ENCODE peak calls at places on chromosomes 1 and 21, in six cellular contexts. K is psoas muscle; O is GM23248; E is stimulated activated naive CD8-positive, alpha-beta T cell treated with anti-CD3 and anti-CD28 coated beads, Interleukin-15, Interleukin-2, amounts not matched to agents 100 U/mL and 50 U/mL, for 24 hours; W is EL; C is effector memory CD8-positive, alpha-beta T cell. B is an unnamed sample.

GRCh38 chr1:150763018-150763417 is 2.6 kb downstream of the CTSS start:
- DNase-seq in E (no peak), W (no peak), C (no peak), O (no peak), K (no peak), B (no peak)

GRCh38 chr21:32578107-32578691 is 7.1 kb downstream of the TCP10L start:
- DNase-seq in O (peak; percentile 31), E (peak; percentile 28), K (no peak), C (no peak), W (peak; percentile 14), B (no peak)

GRCh38 chr1:21522525-21523038 is 13.4 kb downstream of the ALPL start:
- DNase-seq in O (no peak), W (no peak), K (no peak), E (no peak), C (no peak), B (no peak)

GRCh38 chr21:32083175-32083574 is 195.7 kb downstream of the MIS18A start:
- DNase-seq in K (no peak), E (no peak), O (no peak), C (no peak), W (no peak), B (no peak)

GRCh38 chr1:94955767-94956632 is 29.1 kb upstream of the CNN3 start:
- DNase-seq in E (no peak), C (no peak), K (no peak), O (peak; percentile 47), W (no peak), B (no peak)

GRCh38 chr1:187911820-187912219 is 1083.1 kb downstream of the PLA2G4A start:
- DNase-seq in C (no peak), W (no peak), O (no peak), E (no peak), K (no peak), B (no peak)

GRCh38 chr1:203396595-203397194 is 45.8 kb upstream of the FMOD start:
- DNase-seq in C (no peak), E (no peak), W (no peak), O (no peak), K (no peak), B (no peak)

GRCh38 chr1:100622506-100622905 is 84.6 kb downstream of the GPR88 start:
- DNase-seq in K (no peak), W (no peak), O (peak; percentile 43), C (no peak), E (no peak), B (no peak)

GRCh38 chr1:97143236-97143882 is 421.8 kb downstream of the PTBP2 start:
- DNase-seq in K (no peak), W (peak; percentile 47), C (no peak), E (no peak), O (peak; percentile 81), B (no peak)

GRCh38 chr1:239140968-239141367 is 245.4 kb upstream of the CHRM3 start:
- DNase-seq in C (no peak), K (no peak), O (no peak), E (no peak), W (no peak), B (no peak)

B was measured in posterior vena cava.